ENCODE peak calls at places on chromosomes 2 and 18, in four cellular contexts. F is HepG2, H is K562, V is GM12878. K is an unnamed sample.

GRCh38 chr2:162113771-162114168 is 38.3 kb downstream of the GCG start:
- DNase-seq in H (no peak), V (no peak), F (peak; percentile 85), K (no peak)

GRCh38 chr2:74396149-74396548 is 16.0 kb upstream of the DCTN1 start:
- DNase-seq in F (no peak), H (no peak), V (no peak), K (no peak)

GRCh38 chr2:9748586-9748985 is 94.7 kb upstream of the TAF1B start:
- DNase-seq in H (no peak), F (no peak), V (no peak), K (no peak)

GRCh38 chr2:54456526-54457325 is 599 bp downstream of the SPTBN1 start:
- DNase-seq in F (peak; percentile 19), H (peak; percentile 17), V (no peak), K (peak; percentile 79)

GRCh38 chr2:46707909-46708308 is 207.7 kb downstream of the MCFD2 start:
- DNase-seq in H (no peak), V (no peak), F (no peak), K (no peak)

GRCh38 chr2:96065381-96065930 is 30.7 kb upstream of the GPAT2 start:
- DNase-seq in F (no peak), V (no peak), H (no peak), K (no peak)

GRCh38 chr18:23994361-23994902 is 20.1 kb upstream of the TTC39C start:
- DNase-seq in V (no peak), F (peak; percentile 52), H (no peak), K (no peak)

GRCh38 chr2:489838-490237 is 187.4 kb downstream of the TMEM18 start:
- DNase-seq in V (no peak), H (no peak), F (no peak), K (no peak)

GRCh38 chr18:3037423-3037915 is 24.5 kb upstream of the LPIN2 start:
- DNase-seq in F (peak; percentile 98), H (peak; percentile 73), V (peak; percentile 77), K (no peak)

GRCh38 chr2:101396352-101396717 is 9.0 kb upstream of the CREG2 start:
- DNase-seq in V (no peak), H (no peak), F (peak; percentile 45), K (no peak)

GRCh38 chr2:227772932-227773331 is 27.2 kb downstream of the SCYGR8 start:
- DNase-seq in H (no peak), V (no peak), F (no peak), K (no peak)

GRCh38 chr18:24160086-24160485 is 21.2 kb downstream of the CABYR start:
- DNase-seq in H (no peak), V (no peak), F (no peak), K (no peak)

GRCh38 chr2:10588911-10589310 is 100.9 kb downstream of the NOL10 start:
- DNase-seq in H (no peak), V (no peak), F (no peak), K (no peak)

GRCh38 chr2:120442923-120443571 is 97.1 kb downstream of the INHBB start:
- DNase-seq in V (no peak), H (peak; percentile 83), F (no peak), K (peak; percentile 70)

GRCh38 chr2:241291977-241292376 is 23.5 kb downstream of the HDLBP start:
- DNase-seq in H (no peak), F (no peak), V (no peak), K (no peak)

GRCh38 chr2:32947076-32947483 is 327 bp downstream of the LTBP1 start:
- DNase-seq in V (no peak), F (no peak), H (peak; percentile 51), K (peak; percentile 74)

GRCh38 chr2:241888641-241889040 is 19.1 kb downstream of the RTP5 start:
- DNase-seq in V (no peak), F (no peak), H (no peak), K (no peak)

GRCh38 chr18:37997695-37998094 is 432.1 kb upstream of the CELF4 start:
- DNase-seq in F (no peak), V (no peak), H (no peak), K (no peak)

GRCh38 chr2:86825728-86826386 is 35.1 kb upstream of the CD8A start:
- DNase-seq in F (no peak), V (no peak), H (no peak), K (no peak)

GRCh38 chr2:191636235-191636543 is 41.7 kb upstream of the NABP1 start:
- DNase-seq in F (peak; percentile 68), V (no peak), H (no peak), K (no peak)

GRCh38 chr2:217993055-217993645 is 9.6 kb downstream of the TNS1 start:
- DNase-seq in F (no peak), H (no peak), V (no peak), K (no peak)

GRCh38 chr2:168424112-168424951 is 31.7 kb upstream of the CERS6 start:
- DNase-seq in V (no peak), H (no peak), F (no peak), K (no peak)

GRCh38 chr2:109174626-109175349 is 45.8 kb downstream of the SH3RF3 start:
- DNase-seq in V (no peak), F (no peak), H (no peak), K (no peak)

GRCh38 chr2:109172556-109173105 is 43.6 kb downstream of the SH3RF3 start:
- DNase-seq in V (no peak), F (no peak), H (no peak), K (no peak)

GRCh38 chr2:109175350-109175678 is 46.3 kb downstream of the SH3RF3 start:
- DNase-seq in F (no peak), H (no peak), V (no peak), K (no peak)

GRCh38 chr2:109173311-109174171 is 44.5 kb downstream of the SH3RF3 start:
- DNase-seq in V (no peak), H (no peak), F (no peak), K (no peak)

GRCh38 chr2:109174214-109174613 is 45.2 kb downstream of the SH3RF3 start:
- DNase-seq in H (no peak), F (no peak), V (no peak), K (no peak)
- TF ChIP-seq HDAC6 in H (no peak), F (no peak), V (no peak), K (no peak)

GRCh38 chr18:31606265-31606664 is 14.6 kb downstream of the TTR start:
- DNase-seq in F (peak; percentile 89), V (no peak), H (no peak), K (no peak)

GRCh38 chr18:31598021-31598805 is 6.5 kb downstream of the TTR start:
- DNase-seq in V (no peak), H (no peak), F (no peak), K (no peak)

GRCh38 chr18:31607384-31607783 is 15.7 kb downstream of the TTR start:
- DNase-seq in V (no peak), H (no peak), F (peak; percentile 23), K (no peak)

GRCh38 chr18:31603335-31603734 is 11.7 kb downstream of the TTR start:
- DNase-seq in H (no peak), F (no peak), V (no peak), K (no peak)
- H3K9ac ChIP-seq in H (no peak overlapping the region), F (no peak overlapping the region), V (no peak overlapping the region), K (no peak overlapping the region)

DNA sequence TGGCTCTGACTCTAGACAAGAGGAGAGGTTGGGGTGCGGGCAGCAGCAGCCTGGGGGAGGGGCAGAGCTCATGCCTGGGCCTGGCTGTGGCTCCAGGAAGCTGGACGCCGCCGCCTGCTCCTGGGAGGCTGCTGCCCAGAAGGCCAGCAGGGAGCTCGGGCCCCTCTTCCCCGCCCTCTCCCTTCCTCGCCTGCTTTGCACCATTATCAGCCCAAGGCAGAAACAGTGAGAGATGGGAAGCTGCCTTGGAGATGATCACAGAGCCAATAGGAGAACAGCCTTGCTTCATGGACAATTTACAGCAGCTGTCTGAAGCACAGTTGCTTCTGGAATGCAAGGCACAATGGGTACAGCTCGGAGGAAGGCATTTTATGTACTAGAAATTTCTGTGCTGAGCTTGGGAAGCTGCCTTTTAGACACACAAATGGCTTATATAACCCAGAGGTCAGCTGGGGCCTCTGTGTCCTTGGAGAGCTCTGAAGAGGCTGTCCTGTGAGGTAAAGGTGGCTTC is 55.3 kb upstream of the AFF3 start:
- DNase-seq in V (no peak), F (no peak), H (peak; percentile 46), K (peak; percentile 69)
- TF ChIP-seq HDAC6 in V (no peak), F (no peak), H (no peak), K (no peak)

GRCh38 chr2:216352653-216353270 is 19.5 kb downstream of the MARCHF4 start:
- DNase-seq in F (no peak), V (no peak), H (no peak), K (peak; percentile 11)

GRCh38 chr2:216348909-216349308 is 23.4 kb downstream of the MARCHF4 start:
- DNase-seq in V (no peak), H (no peak), F (no peak), K (no peak)

GRCh38 chr2:216351172-216351925 is 20.9 kb downstream of the MARCHF4 start:
- DNase-seq in F (no peak), V (no peak), H (no peak), K (no peak)

GRCh38 chr2:216349366-216349765 is 22.9 kb downstream of the MARCHF4 start:
- DNase-seq in F (no peak), H (no peak), V (no peak), K (no peak)

GRCh38 chr2:216350214-216350789 is 22.0 kb downstream of the MARCHF4 start:
- DNase-seq in V (no peak), F (no peak), H (peak; percentile 17), K (no peak)
- H3K9ac ChIP-seq in V (no peak overlapping the region), F (no peak overlapping the region), H (no peak overlapping the region), K (no peak overlapping the region)

GRCh38 chr2:182061739-182062138 is 76.1 kb downstream of the PPP1R1C start:
- DNase-seq in F (no peak), H (no peak), V (no peak), K (no peak)

GRCh38 chr2:182067393-182067792 is 81.7 kb downstream of the PPP1R1C start:
- DNase-seq in V (no peak), F (no peak), H (no peak), K (no peak)

GRCh38 chr2:182066439-182067061 is 80.9 kb downstream of the PPP1R1C start:
- DNase-seq in H (no peak), V (no peak), F (no peak), K (no peak)

GRCh38 chr2:182062329-182062972 is 76.8 kb downstream of the PPP1R1C start:
- DNase-seq in F (no peak), V (no peak), H (no peak), K (no peak)

GRCh38 chr2:182064024-182064880 is 78.6 kb downstream of the PPP1R1C start:
- DNase-seq in V (no peak), F (no peak), H (no peak), K (no peak)
- TF ChIP-seq HDAC6 in V (no peak), F (no peak), H (no peak), K (no peak)

DNA sequence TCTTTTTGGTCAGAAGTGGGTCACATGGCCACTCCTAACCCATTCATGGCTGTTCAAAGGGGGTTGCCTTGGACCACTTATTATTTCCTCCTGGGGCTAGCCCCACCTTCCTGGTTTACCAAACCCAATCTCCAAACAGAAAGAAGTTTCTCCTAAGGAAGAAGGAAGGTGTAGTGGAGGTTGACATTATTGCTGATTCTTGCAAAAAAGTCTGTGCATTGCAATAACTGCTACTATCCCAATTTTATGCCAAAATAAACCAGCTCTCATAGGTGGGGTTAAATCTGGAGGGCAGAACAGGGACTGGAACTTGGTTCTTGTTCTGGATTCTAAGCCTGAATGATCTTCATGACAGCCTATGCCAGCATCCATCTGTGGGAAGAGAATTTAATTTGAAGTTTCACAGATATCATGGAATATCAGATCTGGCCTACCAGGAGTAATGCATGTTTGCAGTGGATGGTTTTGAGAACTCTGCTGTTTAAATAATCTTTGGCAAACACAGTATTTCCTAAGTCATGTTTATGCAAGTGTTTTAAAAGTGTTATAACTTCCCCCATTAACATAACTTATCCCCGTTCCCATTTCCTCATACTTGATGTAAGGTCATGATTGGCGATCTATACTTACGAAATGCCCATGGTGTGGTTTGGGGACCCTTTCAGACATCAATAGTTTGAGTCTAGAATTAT is 11.9 kb downstream of the ANXA4 start:
- DNase-seq in H (no peak), V (no peak), F (no peak), K (no peak)
- H3K9ac ChIP-seq in H (no peak overlapping the region), V (no peak overlapping the region), F (no peak overlapping the region), K (no peak overlapping the region)

K was measured in H1.